ENCODE peak calls at places on chromosomes 13 and 19, in six cellular contexts. One of them, this sample, is unnamed.

GRCh38 chr13:95921485-95921884 is 131.7 kb downstream of the UGGT2 start:
- DNase-seq in lower lobe of right lung: no peak
- DNase-seq in AG09309: no peak
- DNase-seq in left ventricle myocardium inferior: no peak
- DNase-seq in mesendoderm: no peak
- DNase-seq in NCI-H1417 treated with DMSO at 0.1 percent for 48 hours: no peak
- DNase-seq in this sample: no peak

GRCh38 chr13:41004875-41005693 is 14.0 kb downstream of the ELF1 start:
- DNase-seq in lower lobe of right lung: no peak
- DNase-seq in AG09309: no peak
- DNase-seq in left ventricle myocardium inferior: no peak
- DNase-seq in mesendoderm: no peak
- DNase-seq in NCI-H1417 treated with DMSO at 0.1 percent for 48 hours: no peak
- DNase-seq in this sample: no peak

GRCh38 chr19:1905863-1906375 is 720 bp downstream of the ADAT3 start:
- DNase-seq in lower lobe of right lung: no peak
- DNase-seq in AG09309: no peak
- DNase-seq in left ventricle myocardium inferior: no peak
- DNase-seq in mesendoderm: no peak
- DNase-seq in NCI-H1417 treated with DMSO at 0.1 percent for 48 hours: no peak
- DNase-seq in this sample: no peak

GRCh38 chr19:11375143-11375948 is 880 bp downstream of the SWSAP1 start:
- DNase-seq in lower lobe of right lung: peak; percentile 81
- DNase-seq in AG09309: no peak
- DNase-seq in left ventricle myocardium inferior: peak; percentile 54
- DNase-seq in mesendoderm: peak; percentile 72
- DNase-seq in NCI-H1417 treated with DMSO at 0.1 percent for 48 hours: no peak
- DNase-seq in this sample: peak; percentile 67

GRCh38 chr13:40251343-40252032 is 415.0 kb downstream of the FOXO1 start:
- DNase-seq in lower lobe of right lung: no peak
- DNase-seq in AG09309: no peak
- DNase-seq in left ventricle myocardium inferior: no peak
- DNase-seq in mesendoderm: no peak
- DNase-seq in NCI-H1417 treated with DMSO at 0.1 percent for 48 hours: no peak
- DNase-seq in this sample: no peak

GRCh38 chr19:19546751-19547162 is 8.7 kb downstream of the CILP2 start:
- DNase-seq in lower lobe of right lung: no peak
- DNase-seq in AG09309: no peak
- DNase-seq in left ventricle myocardium inferior: peak; percentile 63
- DNase-seq in mesendoderm: no peak
- DNase-seq in NCI-H1417 treated with DMSO at 0.1 percent for 48 hours: no peak
- DNase-seq in this sample: no peak

GRCh38 chr19:28815257-28815656 is 397.7 kb downstream of the UQCRFS1 start:
- DNase-seq in lower lobe of right lung: no peak
- DNase-seq in AG09309: no peak
- DNase-seq in left ventricle myocardium inferior: no peak
- DNase-seq in mesendoderm: no peak
- DNase-seq in NCI-H1417 treated with DMSO at 0.1 percent for 48 hours: no peak
- DNase-seq in this sample: no peak

GRCh38 chr13:79581870-79582315 is 100.9 kb downstream of the NDFIP2 start:
- DNase-seq in lower lobe of right lung: no peak
- DNase-seq in AG09309: no peak
- DNase-seq in left ventricle myocardium inferior: peak; percentile 36
- DNase-seq in mesendoderm: peak; percentile 32
- DNase-seq in NCI-H1417 treated with DMSO at 0.1 percent for 48 hours: no peak
- DNase-seq in this sample: peak; percentile 61

GRCh38 chr13:97946951-97947588 is 6.4 kb upstream of the IPO5 start:
- DNase-seq in lower lobe of right lung: no peak
- DNase-seq in AG09309: peak; percentile 73
- DNase-seq in left ventricle myocardium inferior: no peak
- DNase-seq in mesendoderm: no peak
- DNase-seq in NCI-H1417 treated with DMSO at 0.1 percent for 48 hours: no peak
- DNase-seq in this sample: no peak